ENCODE peak calls at places on chromosomes 13 and 19, in seven cellular contexts. One of them, this sample, is unnamed.

GRCh38 chr13:47707414-47707813 is 293.7 kb downstream of the SUCLA2 start:
- DNase-seq in heart right ventricle: no peak
- DNase-seq in germinal center: no peak
- DNase-seq in C1 segment of cervical spinal cord: no peak
- DNase-seq in Peyer's patch: no peak
- DNase-seq in AG09319: no peak
- DNase-seq in H4: no peak
- DNase-seq in this sample: no peak

GRCh38 chr13:51910508-51910907 is 48.7 kb downstream of the CCDC70 start:
- DNase-seq in heart right ventricle: no peak
- DNase-seq in germinal center: no peak
- DNase-seq in C1 segment of cervical spinal cord: no peak
- DNase-seq in Peyer's patch: no peak
- DNase-seq in AG09319: no peak
- DNase-seq in H4: no peak
- DNase-seq in this sample: no peak

GRCh38 chr19:16066611-16067104 is 9.6 kb upstream of the TPM4 start:
- DNase-seq in heart right ventricle: no peak
- DNase-seq in germinal center: peak
- DNase-seq in C1 segment of cervical spinal cord: no peak
- DNase-seq in Peyer's patch: peak
- DNase-seq in AG09319: no peak
- DNase-seq in H4: peak
- DNase-seq in this sample: peak

GRCh38 chr13:110677731-110678545 is 28.0 kb downstream of the CARS2 start:
- DNase-seq in heart right ventricle: no peak
- DNase-seq in germinal center: no peak
- DNase-seq in C1 segment of cervical spinal cord: no peak
- DNase-seq in Peyer's patch: no peak
- DNase-seq in AG09319: no peak
- DNase-seq in H4: no peak
- DNase-seq in this sample: no peak

GRCh38 chr13:68369739-68370138 is 1139.6 kb upstream of the PCDH9 start:
- DNase-seq in heart right ventricle: no peak
- DNase-seq in germinal center: no peak
- DNase-seq in C1 segment of cervical spinal cord: no peak
- DNase-seq in Peyer's patch: no peak
- DNase-seq in AG09319: no peak
- DNase-seq in H4: peak
- DNase-seq in this sample: no peak

GRCh38 chr13:38239874-38240273 is 109.8 kb upstream of the UFM1 start:
- DNase-seq in heart right ventricle: no peak
- DNase-seq in germinal center: no peak
- DNase-seq in C1 segment of cervical spinal cord: no peak
- DNase-seq in Peyer's patch: no peak
- DNase-seq in AG09319: no peak
- DNase-seq in H4: no peak
- DNase-seq in this sample: no peak

GRCh38 chr13:30299746-30300145 is 7.6 kb downstream of the KATNAL1 start:
- DNase-seq in heart right ventricle: no peak
- DNase-seq in germinal center: no peak
- DNase-seq in C1 segment of cervical spinal cord: no peak
- DNase-seq in Peyer's patch: no peak
- DNase-seq in AG09319: no peak
- DNase-seq in H4: no peak
- DNase-seq in this sample: no peak

GRCh38 chr19:38361633-38362075 is 12.7 kb upstream of the PSMD8 start:
- DNase-seq in heart right ventricle: peak
- DNase-seq in germinal center: peak
- DNase-seq in C1 segment of cervical spinal cord: peak
- DNase-seq in Peyer's patch: peak
- DNase-seq in AG09319: no peak
- DNase-seq in H4: peak
- DNase-seq in this sample: peak

GRCh38 chr13:27942972-27943371 is 23.2 kb downstream of the PDX1 start:
- DNase-seq in heart right ventricle: no peak
- DNase-seq in germinal center: no peak
- DNase-seq in C1 segment of cervical spinal cord: no peak
- DNase-seq in Peyer's patch: no peak
- DNase-seq in AG09319: no peak
- DNase-seq in H4: no peak
- DNase-seq in this sample: no peak

GRCh38 chr19:14004619-14005380 is 1.3 kb downstream of the RFX1 start:
- DNase-seq in heart right ventricle: peak
- DNase-seq in germinal center: no peak
- DNase-seq in C1 segment of cervical spinal cord: peak
- DNase-seq in Peyer's patch: peak
- DNase-seq in AG09319: no peak
- DNase-seq in H4: no peak
- DNase-seq in this sample: peak

GRCh38 chr19:45860359-45861259 is 2.3 kb downstream of the SYMPK start:
- DNase-seq in heart right ventricle: no peak
- DNase-seq in germinal center: no peak
- DNase-seq in C1 segment of cervical spinal cord: no peak
- DNase-seq in Peyer's patch: no peak
- DNase-seq in AG09319: no peak
- DNase-seq in H4: no peak
- DNase-seq in this sample: no peak

GRCh38 chr19:7326105-7326877 is 22.4 kb upstream of the ARHGEF18 start:
- DNase-seq in heart right ventricle: no peak
- DNase-seq in germinal center: peak
- DNase-seq in C1 segment of cervical spinal cord: no peak
- DNase-seq in Peyer's patch: peak
- DNase-seq in AG09319: no peak
- DNase-seq in H4: peak
- DNase-seq in this sample: no peak

GRCh38 chr19:4867534-4868285 is at the start of gene PLIN3:
- DNase-seq in heart right ventricle: peak
- DNase-seq in germinal center: peak
- DNase-seq in C1 segment of cervical spinal cord: peak
- DNase-seq in Peyer's patch: peak
- DNase-seq in AG09319: peak
- DNase-seq in H4: peak
- DNase-seq in this sample: peak

GRCh38 chr13:73591861-73592260 is 533.1 kb downstream of the KLF5 start:
- DNase-seq in heart right ventricle: no peak
- DNase-seq in germinal center: no peak
- DNase-seq in C1 segment of cervical spinal cord: no peak
- DNase-seq in Peyer's patch: no peak
- DNase-seq in AG09319: no peak
- DNase-seq in H4: no peak
- DNase-seq in this sample: no peak